ENCODE peak calls at places on chromosomes 13 and 19, in five cellular contexts. Z is fibroblast of lung; L is RWPE2; O is aorta; Y is naive thymus-derived CD8-positive, alpha-beta T cell. D is an unnamed sample.

GRCh38 chr19:12731337-12731736 is 3.1 kb downstream of the TRIR start:
- DNase-seq in Z (no peak), L (no peak), O (no peak), Y (no peak), D (no peak)

GRCh38 chr19:3440082-3440481 is 40.2 kb downstream of the SMIM24 start:
- DNase-seq in Z (no peak), L (no peak), O (peak), Y (peak), D (peak)

GRCh38 chr13:108227651-108228272 is 9.6 kb downstream of the ABHD13 start:
- DNase-seq in Z (peak), L (no peak), O (no peak), Y (peak), D (peak)

GRCh38 chr19:50550594-50550966 is 17.7 kb downstream of the LRRC4B start:
- DNase-seq in Z (no peak), L (no peak), O (no peak), Y (no peak), D (no peak)

GRCh38 chr19:17394891-17395415 is 957 bp upstream of the CCDC194 start:
- DNase-seq in Z (peak), L (no peak), O (peak), Y (peak), D (peak)

GRCh38 chr13:113982296-113982661 is 8.4 kb upstream of the C13orf46 start:
- DNase-seq in Z (no peak), L (peak), O (peak), Y (no peak), D (no peak)

GRCh38 chr19:55066107-55066709 is 3.3 kb upstream of the RDH13 start:
- DNase-seq in Z (no peak), L (no peak), O (no peak), Y (no peak), D (no peak)

GRCh38 chr13:87128006-87128405 is 543.2 kb upstream of the SLITRK5 start:
- DNase-seq in Z (peak), L (no peak), O (no peak), Y (no peak), D (peak)

GRCh38 chr13:41401371-41401770 is 56.0 kb upstream of the RGCC start:
- DNase-seq in Z (no peak), L (no peak), O (no peak), Y (no peak), D (peak)

GRCh38 chr19:35278578-35279284 is 3.6 kb upstream of the HAMP start:
- DNase-seq in Z (no peak), L (peak), O (no peak), Y (no peak), D (no peak)

GRCh38 chr13:93769607-93770006 is 543.0 kb downstream of the GPC6 start:
- DNase-seq in Z (no peak), L (no peak), O (no peak), Y (no peak), D (no peak)

GRCh38 chr19:38685666-38686529 is 38.4 kb downstream of the ACTN4 start:
- DNase-seq in Z (peak), L (no peak), O (no peak), Y (no peak), D (no peak)

GRCh38 chr13:47258384-47258783 is 361.5 kb upstream of the HTR2A start:
- DNase-seq in Z (no peak), L (no peak), O (no peak), Y (no peak), D (no peak)

GRCh38 chr19:48543121-48543710 is 8.8 kb upstream of the SULT2B1 start:
- DNase-seq in Z (peak), L (peak), O (no peak), Y (no peak), D (peak)

GRCh38 chr13:42039457-42039945 is 8.9 kb upstream of the DGKH start:
- DNase-seq in Z (no peak), L (no peak), O (no peak), Y (no peak), D (no peak)

GRCh38 chr19:39553082-39553652 is 13.2 kb upstream of the EID2 start:
- DNase-seq in Z (no peak), L (no peak), O (no peak), Y (no peak), D (no peak)

GRCh38 chr19:6033744-6034264 is 55.9 kb upstream of the RANBP3 start:
- DNase-seq in Z (no peak), L (no peak), O (no peak), Y (no peak), D (no peak)

GRCh38 chr19:11505504-11506100 is at the start of gene ZNF653:
- DNase-seq in Z (peak), L (peak), O (peak), Y (peak), D (peak)

GRCh38 chr13:98022210-98022609 is 68.7 kb downstream of the IPO5 start:
- DNase-seq in Z (peak), L (no peak), O (no peak), Y (no peak), D (no peak)

GRCh38 chr19:45667620-45668341 is at the start of gene GIPR:
- DNase-seq in Z (peak), L (no peak), O (no peak), Y (peak), D (peak)

GRCh38 chr13:71801781-71802180 is 65.2 kb downstream of the DACH1 start:
- DNase-seq in Z (no peak), L (no peak), O (no peak), Y (no peak), D (peak)

GRCh38 chr13:113036401-113036800 is 67.4 kb downstream of the MCF2L start:
- DNase-seq in Z (no peak), L (no peak), O (peak), Y (no peak), D (no peak)

GRCh38 chr13:50588736-50589135 is 254.8 kb downstream of the DLEU7 start:
- DNase-seq in Z (peak), L (no peak), O (no peak), Y (no peak), D (no peak)

GRCh38 chr13:92362717-92363116 is 863.9 kb upstream of the GPC6 start:
- DNase-seq in Z (peak), L (no peak), O (no peak), Y (no peak), D (no peak)

GRCh38 chr13:73521291-73521626 is 462.5 kb downstream of the KLF5 start:
- DNase-seq in Z (no peak), L (no peak), O (no peak), Y (peak), D (no peak)

GRCh38 chr13:97567510-97568243 is 133.7 kb downstream of the RAP2A start:
- DNase-seq in Z (peak), L (no peak), O (peak), Y (no peak), D (peak)

GRCh38 chr13:30418075-30418715 is 4.1 kb upstream of the UBE2L5 start:
- DNase-seq in Z (no peak), L (no peak), O (no peak), Y (no peak), D (no peak)

GRCh38 chr19:33462112-33462726 is 59.4 kb downstream of the PEPD start:
- DNase-seq in Z (no peak), L (no peak), O (no peak), Y (no peak), D (no peak)

GRCh38 chr19:35034005-35034502 is 3.8 kb downstream of the SCN1B start:
- DNase-seq in Z (no peak), L (no peak), O (no peak), Y (no peak), D (no peak)

GRCh38 chr19:39671739-39672363 is 16.1 kb downstream of the LGALS16 start:
- DNase-seq in Z (peak), L (no peak), O (no peak), Y (peak), D (peak)

GRCh38 chr13:109272595-109273325 is 513.6 kb downstream of the IRS2 start:
- DNase-seq in Z (peak), L (no peak), O (no peak), Y (no peak), D (no peak)

GRCh38 chr13:71661921-71662320 is 205.1 kb downstream of the DACH1 start:
- DNase-seq in Z (peak), L (no peak), O (no peak), Y (no peak), D (no peak)

GRCh38 chr19:2631213-2631821 is 71.2 kb downstream of the GNG7 start:
- DNase-seq in Z (peak), L (no peak), O (no peak), Y (peak), D (peak)

GRCh38 chr13:80550856-80551532 is 210.1 kb upstream of the SPRY2 start:
- DNase-seq in Z (peak), L (no peak), O (no peak), Y (no peak), D (no peak)

GRCh38 chr19:7351861-7352260 is 3.1 kb downstream of the ARHGEF18 start:
- DNase-seq in Z (no peak), L (no peak), O (no peak), Y (no peak), D (no peak)

GRCh38 chr13:78121001-78121400 is 202.4 kb upstream of the EDNRB start:
- DNase-seq in Z (no peak), L (no peak), O (no peak), Y (no peak), D (no peak)